ENCODE peak calls at places on chromosomes 4 and X, in five cellular contexts. S is fibroblast of the aortic adventitia, H is NCI-H1930, G is NCI-H748 treated with DMSO at 0.1 percent for 48 hours, Q is SW480. W is an unnamed sample.

GRCh38 chr4:1770245-1770644 is 22.8 kb upstream of the FGFR3 start:
- DNase-seq in Q (no peak), S (no peak), H (no peak), G (no peak), W (no peak)

GRCh38 chr4:176259330-176260090 is 9.5 kb downstream of the ASB5 start:
- DNase-seq in G (no peak), Q (no peak), S (peak; percentile 61), H (no peak), W (peak; percentile 38)

GRCh38 chrX:76657499-76657898 is 230.0 kb downstream of the MAGEE1 start:
- DNase-seq in S (no peak), G (no peak), H (no peak), Q (no peak), W (no peak)

GRCh38 chr4:77959566-77960338 is 97.1 kb downstream of the MRPL1 start:
- DNase-seq in S (peak; percentile 83), Q (peak; percentile 66), G (peak; percentile 62), H (peak; percentile 56), W (peak; percentile 18)

GRCh38 chrX:45479835-45480422 is 279.3 kb upstream of the DIPK2B start:
- DNase-seq in G (no peak), Q (peak; percentile 91), H (no peak), S (peak; percentile 85), W (peak; percentile 75)

GRCh38 chrX:43467608-43468234 is 188.4 kb upstream of the MAOA start:
- DNase-seq in S (no peak), Q (no peak), H (no peak), G (no peak), W (no peak)

GRCh38 chr4:110417151-110417550 is 58.8 kb upstream of the ENPEP start:
- DNase-seq in Q (no peak), H (no peak), G (no peak), S (no peak), W (no peak)

GRCh38 chrX:129540068-129540653 is at the start of gene OCRL:
- DNase-seq in G (peak; percentile 38), S (peak; percentile 57), H (peak; percentile 65), Q (peak; percentile 74), W (no peak)

GRCh38 chr4:72076562-72076961 is 44.8 kb downstream of the NPFFR2 start:
- DNase-seq in S (peak; percentile 7), H (no peak), Q (no peak), G (no peak), W (no peak)

GRCh38 chr4:1239141-1239948 is 9.6 kb downstream of the CTBP1 start:
- DNase-seq in S (no peak), H (no peak), G (no peak), Q (no peak), W (no peak)

GRCh38 chr4:138308421-138308820 is 66.3 kb upstream of the SLC7A11 start:
- DNase-seq in G (no peak), Q (no peak), S (peak; percentile 31), H (no peak), W (no peak)

GRCh38 chrX:129522184-129523059 is 868 bp downstream of the SMARCA1 start:
- DNase-seq in G (peak; percentile 21), S (peak; percentile 52), H (peak; percentile 27), Q (peak; percentile 69), W (no peak)

GRCh38 chr4:150248181-150248580 is 169.9 kb downstream of the DCLK2 start:
- DNase-seq in H (no peak), Q (no peak), S (no peak), G (no peak), W (no peak)

GRCh38 chrX:45602151-45602550 is 401.5 kb upstream of the DIPK2B start:
- DNase-seq in G (no peak), Q (no peak), H (no peak), S (peak; percentile 37), W (no peak)

GRCh38 chr4:13920901-13921300 is 293.4 kb upstream of the BOD1L1 start:
- DNase-seq in Q (peak; percentile 82), S (peak; percentile 100), G (no peak), H (no peak), W (peak; percentile 99)

GRCh38 chr4:138222041-138222440 is 20.1 kb downstream of the SLC7A11 start:
- DNase-seq in H (no peak), G (no peak), Q (no peak), S (peak; percentile 85), W (peak; percentile 69)

GRCh38 chr4:108512615-108513505 is 107.5 kb upstream of the RPL34 start:
- DNase-seq in Q (peak; percentile 80), S (peak; percentile 63), G (peak; percentile 73), H (peak; percentile 50), W (peak; percentile 16)

GRCh38 chrX:47579537-47579936 is 2.7 kb upstream of the TIMP1 start:
- DNase-seq in G (no peak), S (peak; percentile 66), Q (no peak), H (no peak), W (no peak)

GRCh38 chr4:167185465-167185864 is 48.8 kb downstream of the SPOCK3 start:
- DNase-seq in H (no peak), Q (no peak), G (peak; percentile 21), S (no peak), W (no peak)

GRCh38 chr4:140269369-140269768 is 104.1 kb upstream of the SCOC start:
- DNase-seq in S (no peak), G (no peak), Q (no peak), H (no peak), W (no peak)

GRCh38 chr4:687975-688694 is 816 bp downstream of the SLC49A3 start:
- DNase-seq in Q (no peak), G (no peak), S (no peak), H (no peak), W (no peak)

GRCh38 chr4:154086247-154086646 is 297.4 kb upstream of the SFRP2 start:
- DNase-seq in S (no peak), H (no peak), Q (no peak), G (no peak), W (no peak)

GRCh38 chr4:143084566-143084965 is 100.2 kb upstream of the USP38 start:
- DNase-seq in G (no peak), H (no peak), S (no peak), Q (no peak), W (no peak)

GRCh38 chr4:17356926-17357325 is 155.0 kb downstream of the QDPR start:
- DNase-seq in S (peak; percentile 9), G (no peak), Q (no peak), H (no peak), W (no peak)

GRCh38 chr4:1109898-1110506 is 3.4 kb downstream of the RNF212 start:
- DNase-seq in Q (no peak), S (no peak), H (no peak), G (no peak), W (peak; percentile 1)

GRCh38 chr4:2910409-2910808 is 52.8 kb downstream of the NOP14 start:
- DNase-seq in G (no peak), Q (no peak), H (no peak), S (no peak), W (no peak)